ENCODE peak calls at places on chromosomes 3 and 15, in nine cellular contexts. T is HL-60; C is PC-9; A is astrocyte of the spinal cord; M is AG10803; J is cardiac fibroblast; P is coronary artery; X is CD8-positive, alpha-beta T cell; Q is WERI-Rb-1. U is an unnamed sample.

GRCh38 chr15:71725215-71725955 is 85.0 kb upstream of the NR2E3 start:
- DNase-seq in T (no peak), C (no peak), A (peak; percentile 35), M (peak; percentile 59), J (peak; percentile 34), P (no peak), X (no peak), Q (no peak), U (peak; percentile 64)

GRCh38 chr3:36707623-36708409 is 56.5 kb downstream of the DCLK3 start:
- DNase-seq in T (peak; percentile 57), C (peak; percentile 65), A (peak; percentile 51), M (peak; percentile 63), J (peak; percentile 17), P (no peak), X (no peak), Q (no peak), U (peak; percentile 28)

GRCh38 chr3:65963787-65964707 is 74.7 kb downstream of the MAGI1 start:
- DNase-seq in T (no peak), C (peak; percentile 31), A (peak; percentile 90), M (peak; percentile 92), J (peak; percentile 84), P (no peak), X (no peak), Q (no peak), U (peak; percentile 89)

GRCh38 chr3:54951405-54951804 is 23.5 kb upstream of the LRTM1 start:
- DNase-seq in T (no peak), C (peak; percentile 42), A (peak; percentile 95), M (peak; percentile 93), J (peak; percentile 90), P (peak; percentile 76), X (no peak), Q (peak; percentile 70), U (peak; percentile 89)

GRCh38 chr3:9080165-9080564 is 116.9 kb upstream of the RAD18 start:
- DNase-seq in T (no peak), C (no peak), A (no peak), M (no peak), J (no peak), P (no peak), X (no peak), Q (no peak), U (no peak)

GRCh38 chr3:171121801-171122200 is 95.3 kb upstream of the SLC2A2 start:
- DNase-seq in T (no peak), C (no peak), A (no peak), M (no peak), J (no peak), P (no peak), X (no peak), Q (no peak), U (no peak)

GRCh38 chr3:40016391-40016790 is 207.0 kb downstream of the MYRIP start:
- DNase-seq in T (no peak), C (no peak), A (no peak), M (no peak), J (no peak), P (no peak), X (no peak), Q (no peak), U (no peak)

GRCh38 chr3:25856902-25857518 is 67.1 kb downstream of the OXSM start:
- DNase-seq in T (peak; percentile 4), C (no peak), A (peak; percentile 58), M (peak; percentile 63), J (peak; percentile 76), P (no peak), X (no peak), Q (no peak), U (peak; percentile 59)

GRCh38 chr3:56862352-56863062 is 60.8 kb upstream of the ARHGEF3 start:
- DNase-seq in T (no peak), C (no peak), A (peak; percentile 88), M (peak; percentile 33), J (peak; percentile 79), P (peak; percentile 9), X (no peak), Q (no peak), U (peak; percentile 71)

GRCh38 chr15:34434627-34435305 is 2.8 kb downstream of the GOLGA8A start:
- DNase-seq in T (no peak), C (no peak), A (no peak), M (no peak), J (no peak), P (no peak), X (no peak), Q (no peak), U (no peak)

GRCh38 chr15:34437687-34438086 is at the start of gene GOLGA8A:
- DNase-seq in T (peak; percentile 58), C (peak; percentile 65), A (peak; percentile 65), M (peak; percentile 76), J (peak; percentile 59), P (no peak), X (peak; percentile 76), Q (peak; percentile 90), U (peak; percentile 66)

GRCh38 chr15:34436956-34437442 is 609 bp downstream of the GOLGA8A start:
- DNase-seq in T (no peak), C (peak; percentile 46), A (peak; percentile 32), M (peak; percentile 42), J (peak; percentile 31), P (no peak), X (peak; percentile 28), Q (peak; percentile 54), U (peak; percentile 37)

GRCh38 chr15:34436126-34436955 is 1.3 kb downstream of the GOLGA8A start:
- DNase-seq in T (no peak), C (peak; percentile 10), A (peak; percentile 6), M (peak; percentile 4), J (no peak), P (no peak), X (no peak), Q (peak; percentile 12), U (peak; percentile 12)

DNA sequence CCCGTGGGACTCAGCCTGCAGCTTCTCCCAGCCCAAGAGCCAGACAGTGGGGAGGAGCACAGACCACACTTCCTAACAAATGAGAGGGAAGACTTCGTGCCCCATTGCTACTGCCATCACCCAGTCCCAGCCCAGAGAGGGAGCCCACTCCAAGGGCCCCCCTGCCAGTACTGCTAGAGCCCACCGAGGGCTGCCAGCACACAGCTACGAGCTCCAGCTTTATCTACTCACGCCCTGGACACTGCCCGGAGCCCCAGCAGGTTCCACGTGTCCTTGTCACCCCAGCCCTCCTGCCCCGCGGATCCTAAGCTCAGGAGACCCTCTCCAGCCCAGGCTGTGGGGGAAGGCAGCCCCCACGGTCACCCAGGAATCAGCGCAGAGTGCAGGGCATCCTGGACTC is 1.9 kb downstream of the GOLGA8A start:
- DNase-seq in T (no peak), C (no peak), A (no peak), M (no peak), J (no peak), P (no peak), X (no peak), Q (no peak), U (no peak)
- TF ChIP-seq CTCF in T (no peak), C (no peak), A (no peak), M (no peak), J (no peak), P (no peak), X (no peak), Q (no peak), U (no peak)

GRCh38 chr3:111073186-111073585 is 1.6 kb downstream of the NECTIN3 start:
- DNase-seq in T (no peak), C (no peak), A (peak; percentile 60), M (peak; percentile 38), J (peak; percentile 31), P (no peak), X (no peak), Q (no peak), U (peak; percentile 57)
- H3K4me3 ChIP-seq in T (no peak overlapping the region), C (no peak overlapping the region), A (peak overlapping the region; percentile 96), M (peak overlapping the region; percentile 92), J (peak overlapping the region; percentile 90), P (peak overlapping the region; percentile 98), X (no peak overlapping the region), Q (peak overlapping the region; percentile 73), U (peak overlapping the region; percentile 89)

GRCh38 chr15:61157933-61158332 is 71.2 kb downstream of the RORA start:
- DNase-seq in T (no peak), C (no peak), A (no peak), M (peak; percentile 38), J (peak; percentile 65), P (peak; percentile 76), X (no peak), Q (no peak), U (peak; percentile 2)

GRCh38 chr15:61159901-61160300 is 69.2 kb downstream of the RORA start:
- DNase-seq in T (no peak), C (no peak), A (no peak), M (no peak), J (no peak), P (no peak), X (no peak), Q (no peak), U (no peak)

GRCh38 chr15:61151791-61152190 is 77.3 kb downstream of the RORA start:
- DNase-seq in T (no peak), C (no peak), A (no peak), M (no peak), J (no peak), P (no peak), X (no peak), Q (no peak), U (no peak)

DNA sequence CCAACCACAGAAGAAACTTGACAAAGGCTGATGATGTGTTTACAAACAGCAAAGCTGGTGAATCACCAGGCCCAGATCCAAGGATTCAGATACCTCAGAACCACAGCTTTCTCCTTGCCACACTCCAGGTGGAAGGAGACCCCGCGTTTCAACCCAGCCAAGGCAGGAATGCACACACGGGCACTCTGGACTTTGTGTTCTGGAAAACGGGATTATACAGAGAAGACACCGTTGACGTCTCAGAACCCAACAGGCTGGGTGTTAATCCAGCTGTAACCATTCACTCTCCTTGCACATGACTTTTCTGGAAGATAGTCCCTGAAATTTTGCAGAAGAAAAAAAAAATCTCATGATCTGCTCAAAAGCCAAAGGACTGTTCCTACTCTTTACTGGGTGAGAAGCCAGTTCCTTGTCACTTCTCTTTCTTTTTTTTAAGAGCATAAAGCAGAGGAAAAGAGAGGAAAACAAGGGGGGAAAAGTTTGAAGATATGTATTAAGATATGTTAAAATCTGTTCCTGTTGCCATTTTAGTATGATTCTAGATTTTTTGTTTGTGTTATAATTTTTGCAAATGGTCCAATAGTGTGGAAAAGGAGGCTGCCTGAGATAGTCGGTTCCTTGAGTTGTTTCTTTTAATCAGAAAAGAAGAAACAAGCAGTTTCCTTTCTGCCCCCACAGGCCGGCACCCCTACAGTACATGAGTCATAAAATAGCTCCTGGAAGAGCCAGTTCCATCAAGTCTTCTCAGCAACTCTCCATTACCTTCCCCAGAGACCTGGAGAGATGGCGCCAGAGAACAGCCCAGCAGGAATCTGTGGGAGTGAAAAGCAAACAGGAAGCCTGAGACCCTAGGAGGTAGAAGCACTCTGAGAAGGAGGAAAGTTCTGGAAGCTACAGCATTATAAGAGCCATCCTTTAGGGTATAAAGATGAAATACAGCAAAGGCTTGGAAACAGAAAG is 73.1 kb downstream of the RORA start:
- DNase-seq in T (no peak), C (no peak), A (peak; percentile 87), M (peak; percentile 41), J (peak; percentile 81), P (no peak), X (no peak), Q (no peak), U (peak; percentile 19)
- TF ChIP-seq CTCF in T (no peak), C (no peak), A (peak; percentile 24), M (no peak), J (no peak), P (no peak), X (no peak), Q (no peak), U (no peak)

DNA sequence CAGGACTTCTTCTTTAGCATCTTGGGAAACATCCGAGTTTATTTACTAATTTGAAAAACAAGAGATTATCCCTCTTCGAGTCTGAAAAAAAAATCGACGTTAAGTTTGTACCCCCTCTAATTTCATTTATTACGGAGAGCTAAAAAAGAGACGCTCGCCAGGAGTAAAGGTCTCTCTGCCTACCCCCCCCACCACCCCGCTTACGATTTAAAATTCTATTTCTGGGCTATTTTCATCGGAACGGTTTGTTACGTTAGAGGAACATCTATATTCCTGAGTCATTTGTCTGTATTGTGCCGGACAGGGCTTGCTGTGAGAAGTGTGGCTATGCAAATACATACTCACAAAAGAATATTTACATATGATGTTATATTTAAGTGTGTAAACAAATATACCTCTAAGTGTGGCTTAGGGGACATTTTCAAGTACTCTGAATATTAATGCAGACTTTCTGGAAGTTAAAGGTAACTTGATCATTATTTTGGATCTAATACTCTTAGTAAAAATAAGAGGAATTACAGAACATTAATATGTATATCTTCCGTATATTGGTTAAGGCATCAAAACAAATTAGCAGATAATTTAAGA is 1.4 kb upstream of the SHOX2 start:
- DNase-seq in T (no peak), C (no peak), A (peak; percentile 22), M (no peak), J (no peak), P (no peak), X (no peak), Q (no peak), U (no peak)
- H3K4me3 ChIP-seq in T (peak overlapping the region; percentile 63), C (no peak overlapping the region), A (no peak overlapping the region), M (peak overlapping the region; percentile 90), J (no peak overlapping the region), P (peak overlapping the region; percentile 81), X (no peak overlapping the region), Q (peak overlapping the region; percentile 60), U (no peak overlapping the region)